ENCODE peak calls at places on chromosome 22, in six cellular contexts. H, P, O, S, R and Z are unnamed samples. For H3K4me1 and H3K27me3, the result is how much of the 10 kb centered on the place peaks cover.

GRCh38 chr22:39960791-39961746 is 872 bp downstream of the TMA7B start:
- DNase-seq in R (peak), S (peak), O (no peak), H (peak), P (no peak), Z (peak)

GRCh38 chr22:41888638-41889200 is 26.2 kb downstream of the SHISA8 start:
- DNase-seq in P (no peak), H (no peak), O (no peak), R (no peak), S (no peak), Z (no peak)

GRCh38 chr22:23784215-23784732 is 2.5 kb upstream of the SMARCB1 start:
- DNase-seq in R (no peak), S (no peak), P (no peak), H (no peak), O (no peak), Z (no peak)

GRCh38 chr22:50601669-50602337 is 1.2 kb downstream of the MAPK8IP2 start:
- DNase-seq in H (no peak), R (no peak), P (no peak), O (no peak), S (no peak), Z (no peak)

GRCh38 chr22:50678651-50679521 is 6.3 kb downstream of the SHANK3 start:
- DNase-seq in P (no peak), S (no peak), H (no peak), O (no peak), R (no peak), Z (peak)

GRCh38 chr22:50000587-50001387 is 11.8 kb downstream of the IL17REL start:
- DNase-seq in O (no peak), P (peak), S (no peak), H (no peak), R (no peak), Z (no peak)

GRCh38 chr22:36021649-36022048 is 7.0 kb downstream of the RBFOX2 start:
- DNase-seq in S (no peak), H (no peak), R (no peak), O (no peak), P (no peak), Z (no peak)

GRCh38 chr22:35561796-35562526 is 21.3 kb downstream of the RASD2 start:
- DNase-seq in H (no peak), S (peak), R (no peak), P (peak), O (no peak), Z (no peak)

GRCh38 chr22:39188809-39189208 is 36.3 kb upstream of the CBX7 start:
- DNase-seq in P (no peak), H (no peak), O (no peak), R (no peak), S (no peak), Z (no peak)

GRCh38 chr22:37639771-37640590 is 512 bp downstream of the SH3BP1 start:
- DNase-seq in R (no peak), S (no peak), O (no peak), H (no peak), P (no peak), Z (no peak)

GRCh38 chr22:37641251-37641949 is 1.9 kb downstream of the SH3BP1 start:
- DNase-seq in P (no peak), H (no peak), S (no peak), O (no peak), R (no peak), Z (no peak)

GRCh38 chr22:37647317-37647716 is 7.8 kb downstream of the SH3BP1 start:
- DNase-seq in O (no peak), R (no peak), P (no peak), S (no peak), H (no peak), Z (no peak)

GRCh38 chr22:37640591-37641250 is 1.3 kb downstream of the SH3BP1 start:
- DNase-seq in H (no peak), O (no peak), P (no peak), R (no peak), S (no peak), Z (no peak)

GRCh38 chr22:37643225-37643847 is 3.9 kb downstream of the SH3BP1 start:
- DNase-seq in O (peak), P (peak), R (peak), S (peak), H (peak), Z (peak)
- H3K4me1 ChIP-seq in O (under half), P (under half), R (under half), S (under half), H (half or more), Z (under half)

GRCh38 chr22:37259540-37260029 is 15.5 kb upstream of the RAC2 start:
- DNase-seq in R (no peak), O (no peak), H (no peak), P (no peak), S (peak), Z (no peak)
- H3K27me3 ChIP-seq in R (under half), O (half or more), H (under half), P (under half), S (under half), Z (under half)

DNA sequence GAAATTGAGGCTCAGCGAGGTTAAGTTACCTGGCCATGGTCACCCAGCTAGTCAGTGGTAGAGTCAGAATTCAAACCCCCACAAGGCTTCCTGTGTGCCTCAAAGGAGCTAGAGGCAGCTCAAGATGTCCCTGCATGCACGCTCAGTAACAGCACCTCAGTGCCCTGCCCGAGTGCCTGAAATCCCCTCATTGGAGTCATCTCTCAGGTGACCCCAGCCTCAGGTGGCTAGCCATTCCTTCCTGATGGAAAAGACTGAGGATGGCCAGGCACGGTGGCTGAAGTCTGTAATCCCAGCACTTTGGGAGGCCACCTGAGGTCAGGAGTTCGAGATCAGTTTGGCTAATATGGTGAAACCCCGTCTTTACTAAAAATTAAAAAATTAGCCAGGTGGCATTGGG is 36.9 kb downstream of the LIF start:
- DNase-seq in S (no peak), O (no peak), P (no peak), R (no peak), H (no peak), Z (no peak)
- H3K27ac ChIP-seq in S (peak), O (peak), P (no peak), R (peak), H (no peak), Z (peak)

DNA sequence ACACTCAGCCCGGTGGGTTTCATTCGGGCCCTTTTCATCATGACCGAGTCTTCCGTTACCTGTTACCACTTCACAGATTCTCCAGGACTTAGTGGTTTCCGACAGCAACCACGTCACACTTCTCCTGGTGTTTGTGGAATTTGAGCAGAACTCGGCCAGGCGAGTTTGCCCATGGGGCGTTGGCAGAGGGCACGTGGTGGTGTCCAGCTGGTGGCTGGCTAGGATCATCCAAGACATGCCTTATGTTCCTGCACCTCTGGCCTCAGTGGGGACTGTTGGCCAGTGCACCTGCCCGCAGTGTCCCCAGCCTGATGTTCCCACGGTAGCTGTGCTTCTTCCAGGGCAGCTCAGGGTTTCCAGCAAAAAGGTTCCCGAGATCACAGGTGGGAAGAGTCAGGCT is 87.3 kb downstream of the ARHGAP8 start:
- DNase-seq in S (no peak), O (no peak), P (no peak), H (no peak), R (no peak), Z (no peak)
- H3K4me1 ChIP-seq in S (under half), O (under half), P (under half), H (under half), R (under half), Z (under half)

GRCh38 chr22:19755145-19755710 is 5.3 kb upstream of the TBX1 start:
- DNase-seq in O (no peak), P (no peak), R (no peak), H (no peak), S (no peak), Z (no peak)
- H3K27me3 ChIP-seq in O (half or more), P (under half), R (under half), H (under half), S (under half), Z (under half)

DNA sequence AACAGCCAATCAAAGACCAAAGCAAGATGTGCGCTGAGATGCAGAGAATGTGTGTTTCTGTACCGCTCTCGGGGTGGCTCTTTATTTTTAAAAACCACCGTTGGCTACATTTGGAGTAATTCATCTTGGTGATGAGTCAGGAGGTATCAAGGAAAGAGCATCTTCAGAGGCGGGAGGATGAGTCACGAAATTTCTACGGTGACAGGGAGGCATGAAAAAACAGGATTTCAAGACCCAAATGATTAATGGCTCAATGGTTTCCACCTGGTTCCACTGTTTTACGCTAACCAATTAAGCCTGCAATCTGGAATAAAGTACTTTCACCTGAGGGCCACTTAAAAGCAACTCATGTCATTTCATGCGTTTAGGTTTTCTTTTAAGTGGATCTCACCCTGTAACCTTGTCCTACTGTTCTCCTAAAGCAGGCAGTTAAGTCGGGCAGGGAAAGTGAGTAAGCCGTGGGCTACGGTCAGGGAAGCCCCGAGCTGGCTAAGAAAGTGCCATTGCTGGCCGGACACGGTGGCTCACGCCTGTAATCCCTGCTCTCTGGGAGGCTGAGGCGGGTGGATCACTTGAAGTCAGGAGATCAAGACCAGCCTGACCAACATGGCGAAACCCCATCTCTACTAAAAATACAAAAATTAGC is 74.6 kb downstream of the CELSR1 start:
- DNase-seq in R (no peak), H (no peak), S (peak), P (no peak), O (no peak), Z (no peak)
- H3K27ac ChIP-seq in R (no peak), H (no peak), S (peak), P (no peak), O (no peak), Z (no peak)

GRCh38 chr22:21861856-21862255 is 5.6 kb downstream of the MAPK1 start:
- DNase-seq in R (no peak), S (no peak), O (no peak), H (no peak), P (no peak), Z (no peak)

GRCh38 chr22:21862386-21863242 is 4.8 kb downstream of the MAPK1 start:
- DNase-seq in P (no peak), O (no peak), R (no peak), S (no peak), H (no peak), Z (no peak)

GRCh38 chr22:21867528-21868266 is at the start of gene MAPK1:
- DNase-seq in H (peak), O (peak), S (peak), P (peak), R (peak), Z (peak)

GRCh38 chr22:21866821-21867527 is 471 bp downstream of the MAPK1 start:
- DNase-seq in O (peak), R (no peak), S (peak), P (peak), H (no peak), Z (no peak)

DNA sequence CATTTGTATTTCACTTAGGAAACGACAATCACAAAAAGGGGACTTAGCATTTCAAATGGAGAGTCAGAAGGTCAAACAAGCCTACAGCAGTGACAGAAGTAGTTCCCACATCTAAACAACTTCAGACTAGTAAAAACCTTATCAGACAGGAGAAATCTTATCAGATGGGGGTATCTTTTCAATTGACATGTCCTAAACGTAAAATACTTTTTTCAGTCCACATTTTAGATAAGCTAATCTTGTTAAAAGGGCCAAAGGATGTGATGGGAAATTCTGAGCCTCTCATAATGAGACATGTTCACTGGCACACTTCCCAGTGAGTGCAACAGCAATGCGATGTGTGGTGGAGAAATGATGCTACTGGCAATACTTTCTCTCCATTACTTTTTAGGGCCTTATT is 2.4 kb downstream of the MAPK1 start:
- DNase-seq in S (peak), R (no peak), H (no peak), P (no peak), O (no peak), Z (peak)
- H3K4me1 ChIP-seq in S (under half), R (under half), H (under half), P (under half), O (half or more), Z (under half)

GRCh38 chr22:22728382-22728781 is 84.0 kb downstream of the GGTLC2 start:
- DNase-seq in O (no peak), P (no peak), S (peak), H (no peak), R (no peak), Z (no peak)
- H3K27me3 ChIP-seq in O (half or more), P (under half), S (under half), H (under half), R (under half), Z (under half)